ENCODE peak calls at places on chromosomes 7 and 10, in four cellular contexts. L is Peyer's patch, H is SK-N-DZ, A is body of pancreas. S is an unnamed sample.

GRCh38 chr10:27504007-27504890 is at the start of gene RAB18:
- DNase-seq in L (peak), H (peak), A (peak), S (peak)

GRCh38 chr7:25098096-25099046 is 26.7 kb downstream of the CYCS start:
- DNase-seq in L (peak), H (peak), A (peak), S (peak)

GRCh38 chr7:82172896-82173295 is 270.7 kb downstream of the CACNA2D1 start:
- DNase-seq in L (no peak), H (peak), A (no peak), S (no peak)

GRCh38 chr10:132516771-132517725 is 20.5 kb upstream of the INPP5A start:
- DNase-seq in L (no peak), H (no peak), A (peak), S (peak)

GRCh38 chr7:136000288-136000913 is 23.2 kb upstream of the MTPN start:
- DNase-seq in L (no peak), H (no peak), A (no peak), S (no peak)

GRCh38 chr7:104328308-104328969 is at the start of gene LHFPL3:
- DNase-seq in L (no peak), H (peak), A (no peak), S (no peak)

GRCh38 chr10:43821103-43821502 is 172.4 kb upstream of the ZNF32 start:
- DNase-seq in L (no peak), H (no peak), A (no peak), S (no peak)

GRCh38 chr10:124611738-124612137 is 132.4 kb downstream of the FAM53B start:
- DNase-seq in L (peak), H (no peak), A (no peak), S (no peak)

GRCh38 chr10:64486149-64486548 is 964.9 kb downstream of the REEP3 start:
- DNase-seq in L (no peak), H (no peak), A (no peak), S (no peak)

GRCh38 chr7:71974611-71975010 is 437.5 kb downstream of the CALN1 start:
- DNase-seq in L (no peak), H (no peak), A (no peak), S (no peak)

S was measured in left colon.